ENCODE peak calls at places on chromosomes 12 and 14, in ten cellular contexts. Q, S, Y, U, K, W, N, F, M and Z are unnamed samples.

GRCh38 chr14:61456720-61457119 is 135.3 kb downstream of the PRKCH start:
- DNase-seq in Q (peak; percentile 74), S (no peak), Y (peak; percentile 27), U (no peak), K (peak; percentile 85), W (peak; percentile 88), N (peak; percentile 87), F (no peak), M (peak; percentile 68), Z (peak; percentile 86)

GRCh38 chr12:54337854-54338650 is 13.1 kb downstream of the COPZ1 start:
- DNase-seq in Q (peak; percentile 60), S (no peak), Y (no peak), U (no peak), K (no peak), W (no peak), N (no peak), F (no peak), M (no peak), Z (no peak)

GRCh38 chr12:21662122-21662792 is 4.6 kb upstream of the LDHB start:
- DNase-seq in Q (no peak), S (no peak), Y (no peak), U (no peak), K (no peak), W (no peak), N (no peak), F (no peak), M (no peak), Z (no peak)

GRCh38 chr12:45688188-45688587 is 41.3 kb upstream of the ARID2 start:
- DNase-seq in Q (no peak), S (no peak), Y (no peak), U (no peak), K (no peak), W (no peak), N (no peak), F (no peak), M (no peak), Z (no peak)

GRCh38 chr12:89189448-89189847 is 162.9 kb downstream of the DUSP6 start:
- DNase-seq in Q (no peak), S (no peak), Y (no peak), U (no peak), K (no peak), W (no peak), N (no peak), F (no peak), M (no peak), Z (no peak)

GRCh38 chr12:118541945-118542344 is 165.6 kb downstream of the SUDS3 start:
- DNase-seq in Q (no peak), S (no peak), Y (no peak), U (no peak), K (no peak), W (no peak), N (no peak), F (no peak), M (no peak), Z (no peak)

GRCh38 chr12:122681814-122682213 is 21.3 kb downstream of the HCAR2 start:
- DNase-seq in Q (peak; percentile 47), S (no peak), Y (no peak), U (no peak), K (peak; percentile 48), W (peak; percentile 84), N (peak; percentile 79), F (peak; percentile 29), M (no peak), Z (no peak)

GRCh38 chr12:1594045-1594294 is 411 bp downstream of the FBXL14 start:
- DNase-seq in Q (peak; percentile 66), S (peak; percentile 75), Y (peak; percentile 71), U (no peak), K (peak; percentile 85), W (peak; percentile 74), N (peak; percentile 80), F (no peak), M (no peak), Z (no peak)

GRCh38 chr14:89256273-89256672 is 160.8 kb downstream of the FOXN3 start:
- DNase-seq in Q (no peak), S (no peak), Y (no peak), U (no peak), K (no peak), W (no peak), N (no peak), F (no peak), M (no peak), Z (no peak)

GRCh38 chr12:68189766-68190700 is 30.5 kb upstream of the IFNG start:
- DNase-seq in Q (peak; percentile 76), S (no peak), Y (no peak), U (no peak), K (no peak), W (peak; percentile 76), N (peak; percentile 23), F (peak; percentile 18), M (peak; percentile 26), Z (peak; percentile 64)